ENCODE peak calls at places on chromosomes 5 and 9, in eight cellular contexts. One of them, this sample, is unnamed.

GRCh38 chr9:137369111-137369787 is 53.7 kb downstream of the EXD3 start:
- DNase-seq in lower lobe of right lung: no peak
- DNase-seq in fibroblast of lung: no peak
- DNase-seq in left ventricle myocardium inferior: no peak
- DNase-seq in spleen: peak
- DNase-seq in colonic mucosa: no peak
- DNase-seq in GM23248: no peak
- DNase-seq in breast epithelium: peak
- DNase-seq in this sample: no peak

GRCh38 chr5:57834829-57835554 is 352.4 kb upstream of the ACTBL2 start:
- DNase-seq in left ventricle myocardium inferior: no peak
- DNase-seq in breast epithelium: no peak
- DNase-seq in fibroblast of lung: peak
- DNase-seq in GM23248: no peak
- DNase-seq in spleen: no peak
- DNase-seq in colonic mucosa: no peak
- DNase-seq in lower lobe of right lung: no peak
- DNase-seq in this sample: no peak

GRCh38 chr9:129074106-129074505 is 6.8 kb upstream of the DOLPP1 start:
- DNase-seq in breast epithelium: no peak
- DNase-seq in colonic mucosa: no peak
- DNase-seq in GM23248: no peak
- DNase-seq in spleen: no peak
- DNase-seq in lower lobe of right lung: no peak
- DNase-seq in left ventricle myocardium inferior: no peak
- DNase-seq in fibroblast of lung: no peak
- DNase-seq in this sample: no peak

GRCh38 chr9:94780516-94780950 is 54.0 kb downstream of the AOPEP start:
- DNase-seq in left ventricle myocardium inferior: peak
- DNase-seq in colonic mucosa: no peak
- DNase-seq in fibroblast of lung: peak
- DNase-seq in spleen: no peak
- DNase-seq in GM23248: peak
- DNase-seq in lower lobe of right lung: no peak
- DNase-seq in breast epithelium: no peak
- DNase-seq in this sample: no peak

GRCh38 chr5:112551437-112552018 is 132.5 kb upstream of the EPB41L4A start:
- DNase-seq in GM23248: peak
- DNase-seq in lower lobe of right lung: no peak
- DNase-seq in spleen: no peak
- DNase-seq in breast epithelium: no peak
- DNase-seq in left ventricle myocardium inferior: no peak
- DNase-seq in colonic mucosa: peak
- DNase-seq in fibroblast of lung: peak
- DNase-seq in this sample: peak

GRCh38 chr5:131542723-131543122 is 92.3 kb downstream of the RAPGEF6 start:
- DNase-seq in breast epithelium: no peak
- DNase-seq in spleen: no peak
- DNase-seq in colonic mucosa: no peak
- DNase-seq in lower lobe of right lung: no peak
- DNase-seq in fibroblast of lung: no peak
- DNase-seq in left ventricle myocardium inferior: no peak
- DNase-seq in GM23248: no peak
- DNase-seq in this sample: no peak

GRCh38 chr9:105503873-105504272 is 54.1 kb upstream of the FKTN start:
- DNase-seq in colonic mucosa: no peak
- DNase-seq in GM23248: peak
- DNase-seq in lower lobe of right lung: no peak
- DNase-seq in breast epithelium: no peak
- DNase-seq in left ventricle myocardium inferior: no peak
- DNase-seq in fibroblast of lung: no peak
- DNase-seq in spleen: no peak
- DNase-seq in this sample: no peak

GRCh38 chr9:92522983-92523970 is 12.5 kb downstream of the ECM2 start:
- DNase-seq in GM23248: no peak
- DNase-seq in spleen: no peak
- DNase-seq in lower lobe of right lung: no peak
- DNase-seq in breast epithelium: no peak
- DNase-seq in left ventricle myocardium inferior: no peak
- DNase-seq in fibroblast of lung: no peak
- DNase-seq in colonic mucosa: no peak
- DNase-seq in this sample: no peak

GRCh38 chr5:56749842-56750241 is 65.5 kb upstream of the MAP3K1 start:
- DNase-seq in spleen: no peak
- DNase-seq in GM23248: no peak
- DNase-seq in lower lobe of right lung: no peak
- DNase-seq in colonic mucosa: no peak
- DNase-seq in breast epithelium: no peak
- DNase-seq in fibroblast of lung: no peak
- DNase-seq in left ventricle myocardium inferior: no peak
- DNase-seq in this sample: no peak

GRCh38 chr5:161546463-161547301 is at the start of gene GABRB2:
- DNase-seq in left ventricle myocardium inferior: peak
- DNase-seq in fibroblast of lung: peak
- DNase-seq in lower lobe of right lung: peak
- DNase-seq in colonic mucosa: peak
- DNase-seq in spleen: no peak
- DNase-seq in breast epithelium: peak
- DNase-seq in GM23248: peak
- DNase-seq in this sample: no peak

GRCh38 chr5:71862661-71863060 is 143.6 kb downstream of the CARTPT start:
- DNase-seq in GM23248: no peak
- DNase-seq in lower lobe of right lung: no peak
- DNase-seq in left ventricle myocardium inferior: no peak
- DNase-seq in fibroblast of lung: no peak
- DNase-seq in breast epithelium: no peak
- DNase-seq in colonic mucosa: no peak
- DNase-seq in spleen: no peak
- DNase-seq in this sample: no peak

GRCh38 chr5:36552626-36553393 is 53.6 kb upstream of the SLC1A3 start:
- DNase-seq in breast epithelium: no peak
- DNase-seq in GM23248: peak
- DNase-seq in left ventricle myocardium inferior: peak
- DNase-seq in lower lobe of right lung: no peak
- DNase-seq in fibroblast of lung: peak
- DNase-seq in spleen: no peak
- DNase-seq in colonic mucosa: no peak
- DNase-seq in this sample: no peak

GRCh38 chr5:87605663-87606062 is 192.9 kb upstream of the CCNH start:
- DNase-seq in spleen: no peak
- DNase-seq in left ventricle myocardium inferior: no peak
- DNase-seq in GM23248: no peak
- DNase-seq in lower lobe of right lung: no peak
- DNase-seq in fibroblast of lung: no peak
- DNase-seq in breast epithelium: no peak
- DNase-seq in colonic mucosa: no peak
- DNase-seq in this sample: no peak

GRCh38 chr9:136631038-136632000 is 31.4 kb upstream of the EGFL7 start:
- DNase-seq in left ventricle myocardium inferior: peak
- DNase-seq in fibroblast of lung: peak
- DNase-seq in spleen: peak
- DNase-seq in colonic mucosa: peak
- DNase-seq in breast epithelium: no peak
- DNase-seq in GM23248: peak
- DNase-seq in lower lobe of right lung: peak
- DNase-seq in this sample: peak

GRCh38 chr9:111891910-111892499 is 4.6 kb upstream of the UGCG start:
- DNase-seq in lower lobe of right lung: peak
- DNase-seq in spleen: no peak
- DNase-seq in left ventricle myocardium inferior: no peak
- DNase-seq in fibroblast of lung: no peak
- DNase-seq in breast epithelium: no peak
- DNase-seq in colonic mucosa: peak
- DNase-seq in GM23248: no peak
- DNase-seq in this sample: peak
- H3K27ac ChIP-seq in lower lobe of right lung: no peak
- H3K27ac ChIP-seq in spleen: no peak
- H3K27ac ChIP-seq in left ventricle myocardium inferior: no peak
- H3K27ac ChIP-seq in fibroblast of lung: no peak
- H3K27ac ChIP-seq in breast epithelium: no peak
- H3K27ac ChIP-seq in colonic mucosa: peak
- H3K27ac ChIP-seq in GM23248: no peak
- H3K27ac ChIP-seq in this sample: no peak

GRCh38 chr5:2523180-2523579 is 228.3 kb downstream of the IRX2 start:
- DNase-seq in colonic mucosa: no peak
- DNase-seq in lower lobe of right lung: no peak
- DNase-seq in GM23248: no peak
- DNase-seq in spleen: no peak
- DNase-seq in breast epithelium: no peak
- DNase-seq in left ventricle myocardium inferior: no peak
- DNase-seq in fibroblast of lung: no peak
- DNase-seq in this sample: no peak
- H3K27ac ChIP-seq in colonic mucosa: no peak
- H3K27ac ChIP-seq in lower lobe of right lung: no peak
- H3K27ac ChIP-seq in GM23248: no peak
- H3K27ac ChIP-seq in spleen: no peak
- H3K27ac ChIP-seq in breast epithelium: no peak
- H3K27ac ChIP-seq in left ventricle myocardium inferior: no peak
- H3K27ac ChIP-seq in fibroblast of lung: no peak
- H3K27ac ChIP-seq in this sample: no peak

GRCh38 chr9:126155756-126156664 is 170.6 kb upstream of the MVB12B start:
- DNase-seq in GM23248: no peak
- DNase-seq in fibroblast of lung: no peak
- DNase-seq in left ventricle myocardium inferior: no peak
- DNase-seq in colonic mucosa: no peak
- DNase-seq in breast epithelium: peak
- DNase-seq in lower lobe of right lung: no peak
- DNase-seq in spleen: peak
- DNase-seq in this sample: no peak
- H3K27ac ChIP-seq in GM23248: no peak
- H3K27ac ChIP-seq in fibroblast of lung: no peak
- H3K27ac ChIP-seq in left ventricle myocardium inferior: no peak
- H3K27ac ChIP-seq in colonic mucosa: no peak
- H3K27ac ChIP-seq in breast epithelium: no peak
- H3K27ac ChIP-seq in lower lobe of right lung: no peak
- H3K27ac ChIP-seq in spleen: no peak
- H3K27ac ChIP-seq in this sample: no peak

DNA sequence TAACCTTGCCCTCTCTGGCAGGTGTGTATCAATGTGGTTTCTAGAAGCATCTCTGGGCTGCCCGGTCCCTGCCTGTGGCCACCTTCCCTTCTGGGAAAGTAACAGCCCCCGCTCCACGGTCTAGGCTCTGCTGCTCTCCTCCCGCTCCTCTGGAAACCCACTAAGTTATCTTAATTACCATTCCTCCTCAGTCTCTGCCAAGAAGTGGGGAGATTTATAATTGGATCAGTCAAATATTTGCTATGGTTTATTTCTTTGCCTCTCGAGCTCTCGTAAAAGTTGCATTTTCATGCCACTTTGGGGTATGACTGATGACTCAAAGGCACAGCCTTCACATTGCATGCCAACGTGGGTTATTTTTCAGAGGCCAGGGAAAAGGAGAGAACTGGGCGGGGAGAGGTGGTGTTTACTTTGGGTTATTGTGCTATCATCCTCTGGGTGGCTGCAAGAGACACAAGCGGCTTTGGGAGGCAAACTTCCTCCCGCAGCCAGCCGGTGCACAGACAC is 205.3 kb upstream of the WWC1 start:
- DNase-seq in colonic mucosa: peak
- DNase-seq in spleen: no peak
- DNase-seq in fibroblast of lung: peak
- DNase-seq in GM23248: peak
- DNase-seq in breast epithelium: no peak
- DNase-seq in lower lobe of right lung: no peak
- DNase-seq in left ventricle myocardium inferior: no peak
- DNase-seq in this sample: no peak
- H3K27ac ChIP-seq in colonic mucosa: no peak
- H3K27ac ChIP-seq in spleen: no peak
- H3K27ac ChIP-seq in fibroblast of lung: no peak
- H3K27ac ChIP-seq in GM23248: peak
- H3K27ac ChIP-seq in breast epithelium: no peak
- H3K27ac ChIP-seq in lower lobe of right lung: no peak
- H3K27ac ChIP-seq in left ventricle myocardium inferior: no peak
- H3K27ac ChIP-seq in this sample: no peak